ENCODE peak calls at places on chromosomes 6 and 20, in seven cellular contexts. O is osteocyte, G is cardiac muscle cell, H is MCF 10A, W is progenitor cell of endocrine pancreas, Q is fibroblast of mammary gland, X is heart right ventricle. K is an unnamed sample.

GRCh38 chr6:157061770-157062594 is 261.3 kb downstream of the TMEM242 start:
- DNase-seq in X (no peak), O (no peak), W (no peak), H (no peak), Q (no peak), G (no peak), K (no peak)

GRCh38 chr6:117477988-117478852 is 4.3 kb upstream of the DCBLD1 start:
- DNase-seq in G (no peak), H (peak; percentile 51), O (no peak), W (no peak), X (no peak), Q (peak; percentile 40), K (peak; percentile 55)

GRCh38 chr6:35078226-35078850 is 62.8 kb downstream of the TCP11 start:
- DNase-seq in G (no peak), O (no peak), Q (no peak), W (no peak), X (no peak), H (no peak), K (no peak)

GRCh38 chr6:137894779-137895385 is 27.8 kb downstream of the TNFAIP3 start:
- DNase-seq in X (no peak), Q (peak; percentile 69), G (no peak), W (no peak), O (no peak), H (no peak), K (no peak)

GRCh38 chr6:154112181-154112809 is 73.3 kb downstream of the OPRM1 start:
- DNase-seq in G (no peak), H (peak; percentile 85), O (no peak), X (no peak), Q (peak; percentile 4), W (no peak), K (no peak)

GRCh38 chr20:6185268-6185667 is 62.4 kb upstream of the FERMT1 start:
- DNase-seq in O (no peak), Q (no peak), H (no peak), W (no peak), G (peak; percentile 14), X (no peak), K (no peak)

GRCh38 chr6:11276911-11277274 is 44.4 kb upstream of the NEDD9 start:
- DNase-seq in X (no peak), H (no peak), Q (no peak), W (no peak), O (no peak), G (no peak), K (no peak)

GRCh38 chr6:132401120-132401940 is at the start of gene MOXD1:
- DNase-seq in X (peak; percentile 11), O (peak; percentile 88), W (peak; percentile 61), H (peak; percentile 17), Q (peak; percentile 33), G (peak; percentile 68), K (peak; percentile 76)

GRCh38 chr6:139219271-139219729 is 72.5 kb downstream of the TXLNB start:
- DNase-seq in Q (peak; percentile 87), O (peak; percentile 90), X (peak; percentile 84), G (peak; percentile 95), H (peak; percentile 78), W (peak; percentile 62), K (peak; percentile 78)
- TF ChIP-seq CTCF in Q (peak; percentile 97), O (peak; percentile 95), X (peak; percentile 78), G (peak; percentile 92), H (peak; percentile 63), W (peak; percentile 71), K (peak; percentile 94)

DNA sequence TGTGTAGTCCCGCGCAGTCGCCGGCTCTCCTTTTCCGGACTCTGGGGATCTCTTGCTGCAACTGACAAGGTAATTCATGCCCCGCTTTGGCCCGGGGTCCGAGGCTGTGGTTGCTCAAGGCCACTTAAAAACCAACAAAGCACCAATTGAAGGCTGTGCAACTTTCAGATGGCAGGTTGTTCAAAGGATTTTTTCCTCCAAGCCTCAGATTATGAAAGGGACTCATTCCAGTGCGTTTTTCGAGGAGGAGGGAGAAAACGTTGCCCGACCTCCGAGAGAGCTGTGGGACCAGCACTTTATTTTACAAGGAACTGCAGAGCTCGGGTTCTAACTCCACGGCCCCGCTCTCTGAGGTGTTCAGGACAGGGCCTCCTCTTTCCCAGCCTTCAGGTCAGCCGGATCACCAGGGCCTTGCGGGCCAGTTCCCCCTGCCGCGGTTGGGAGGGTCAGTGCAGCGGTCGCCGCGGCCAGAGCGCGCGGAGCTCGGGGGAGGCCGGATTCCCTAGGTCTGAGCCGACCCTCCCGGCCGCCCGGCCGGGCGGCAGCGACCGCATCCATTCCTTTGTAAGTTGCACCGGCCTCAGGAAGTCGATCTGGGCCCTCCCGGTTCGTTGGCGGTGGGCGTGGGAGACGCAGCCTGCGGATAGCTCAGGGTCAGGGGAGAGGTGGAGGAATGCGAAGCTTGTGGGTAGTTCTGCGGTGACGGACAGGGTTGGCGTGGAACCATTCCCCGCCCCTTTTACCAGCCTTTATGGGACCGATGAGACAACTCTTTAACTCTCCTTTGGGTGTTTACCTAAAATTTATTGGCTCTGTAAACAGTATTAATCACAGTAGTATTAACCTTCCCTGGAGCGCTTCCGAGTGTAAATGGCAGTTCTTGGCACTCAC is 1.6 kb downstream of the UTRN start:
- DNase-seq in H (peak; percentile 82), O (peak; percentile 86), W (peak; percentile 65), G (peak; percentile 94), Q (peak; percentile 93), X (peak; percentile 73), K (peak; percentile 17)
- TF ChIP-seq CTCF in H (no peak), O (no peak), W (no peak), G (no peak), Q (no peak), X (no peak), K (no peak)

GRCh38 chr6:143374014-143374413 is 76.5 kb downstream of the ADAT2 start:
- DNase-seq in G (no peak), X (no peak), H (no peak), O (no peak), W (no peak), Q (no peak), K (no peak)
- TF ChIP-seq CTCF in G (no peak), X (no peak), H (no peak), O (peak; percentile 16), W (no peak), Q (no peak), K (no peak)

GRCh38 chr6:83592770-83593394 is 80.5 kb downstream of the PRSS35 start:
- DNase-seq in W (no peak), Q (peak; percentile 28), H (peak; percentile 52), G (peak; percentile 21), X (no peak), O (no peak), K (peak; percentile 46)
- TF ChIP-seq CTCF in W (peak; percentile 57), Q (peak; percentile 69), H (peak; percentile 48), G (peak; percentile 62), X (no peak), O (peak; percentile 40), K (peak; percentile 52)